ENCODE peak calls at places on chromosomes 5 and 9, in seven cellular contexts. E, O, T, A, H, C and S are unnamed samples.

GRCh38 chr5:72347801-72348305 is 27.7 kb downstream of the PTCD2 start:
- DNase-seq in E (peak; percentile 48), O (no peak), T (peak; percentile 83), A (no peak), H (no peak), C (no peak), S (no peak)

GRCh38 chr9:126813072-126813471 is 8.2 kb downstream of the ZBTB43 start:
- DNase-seq in E (no peak), O (no peak), T (no peak), A (no peak), H (no peak), C (no peak), S (no peak)

GRCh38 chr9:121735065-121735791 is 83.8 kb downstream of the DAB2IP start:
- DNase-seq in E (no peak), O (no peak), T (peak; percentile 77), A (peak; percentile 71), H (no peak), C (no peak), S (no peak)

GRCh38 chr5:79255786-79256557 is 20.0 kb downstream of the JMY start:
- DNase-seq in E (peak; percentile 31), O (no peak), T (peak; percentile 52), A (peak; percentile 63), H (peak; percentile 48), C (no peak), S (no peak)

GRCh38 chr5:76714771-76715483 is 999 bp upstream of the F2R start:
- DNase-seq in E (no peak), O (no peak), T (peak; percentile 30), A (no peak), H (no peak), C (peak; percentile 46), S (no peak)

GRCh38 chr5:1173485-1174070 is 27.8 kb upstream of the SLC6A19 start:
- DNase-seq in E (no peak), O (no peak), T (no peak), A (no peak), H (no peak), C (no peak), S (no peak)

GRCh38 chr5:139492700-139493192 is 10.2 kb upstream of the STING1 start:
- DNase-seq in E (no peak), O (no peak), T (no peak), A (no peak), H (no peak), C (no peak), S (peak; percentile 35)

GRCh38 chr5:173454381-173454763 is 126.2 kb upstream of the STC2 start:
- DNase-seq in E (no peak), O (no peak), T (peak; percentile 22), A (no peak), H (no peak), C (no peak), S (no peak)

GRCh38 chr9:138006576-138007233 is 129.1 kb downstream of the CACNA1B start:
- DNase-seq in E (no peak), O (no peak), T (no peak), A (no peak), H (no peak), C (no peak), S (no peak)

GRCh38 chr9:21801683-21802417 is 586 bp upstream of the MTAP start:
- DNase-seq in E (peak; percentile 82), O (peak; percentile 21), T (peak; percentile 54), A (no peak), H (peak; percentile 73), C (peak; percentile 73), S (peak; percentile 67)

GRCh38 chr5:96566775-96567174 is 95.4 kb upstream of the CAST start:
- DNase-seq in E (no peak), O (no peak), T (no peak), A (no peak), H (no peak), C (no peak), S (no peak)

GRCh38 chr9:38417003-38417965 is 7.0 kb downstream of the IGFBPL1 start:
- DNase-seq in E (peak; percentile 35), O (no peak), T (peak; percentile 38), A (no peak), H (no peak), C (no peak), S (peak; percentile 72)

GRCh38 chr9:109707355-109707754 is 72.6 kb upstream of the PALM2AKAP2 start:
- DNase-seq in E (no peak), O (no peak), T (no peak), A (no peak), H (no peak), C (peak; percentile 36), S (no peak)

GRCh38 chr5:162558120-162558519 is 490.5 kb downstream of the GABRG2 start:
- DNase-seq in E (no peak), O (no peak), T (no peak), A (no peak), H (no peak), C (no peak), S (no peak)

GRCh38 chr5:169648725-169649124 is 11.7 kb downstream of the DOCK2 start:
- DNase-seq in E (no peak), O (no peak), T (no peak), A (no peak), H (no peak), C (no peak), S (no peak)

GRCh38 chr9:96015876-96016686 is 140.6 kb downstream of the ERCC6L2 start:
- DNase-seq in E (no peak), O (no peak), T (no peak), A (no peak), H (no peak), C (no peak), S (no peak)

GRCh38 chr9:77092536-77092935 is 73.1 kb downstream of the FOXB2 start:
- DNase-seq in E (no peak), O (no peak), T (no peak), A (no peak), H (no peak), C (no peak), S (no peak)

GRCh38 chr9:135021393-135021789 is 66.1 kb upstream of the OLFM1 start:
- DNase-seq in E (no peak), O (no peak), T (no peak), A (no peak), H (no peak), C (no peak), S (no peak)

GRCh38 chr9:131446276-131446675 is 52.4 kb downstream of the PRRC2B start:
- DNase-seq in E (no peak), O (no peak), T (no peak), A (no peak), H (no peak), C (no peak), S (no peak)

GRCh38 chr5:418681-419121 is 24.3 kb upstream of the EXOC3 start:
- DNase-seq in E (no peak), O (no peak), T (no peak), A (no peak), H (no peak), C (no peak), S (no peak)

GRCh38 chr9:137459601-137460362 is 648 bp upstream of the NSMF start:
- DNase-seq in E (no peak), O (no peak), T (no peak), A (no peak), H (peak; percentile 40), C (no peak), S (peak; percentile 22)

DNA sequence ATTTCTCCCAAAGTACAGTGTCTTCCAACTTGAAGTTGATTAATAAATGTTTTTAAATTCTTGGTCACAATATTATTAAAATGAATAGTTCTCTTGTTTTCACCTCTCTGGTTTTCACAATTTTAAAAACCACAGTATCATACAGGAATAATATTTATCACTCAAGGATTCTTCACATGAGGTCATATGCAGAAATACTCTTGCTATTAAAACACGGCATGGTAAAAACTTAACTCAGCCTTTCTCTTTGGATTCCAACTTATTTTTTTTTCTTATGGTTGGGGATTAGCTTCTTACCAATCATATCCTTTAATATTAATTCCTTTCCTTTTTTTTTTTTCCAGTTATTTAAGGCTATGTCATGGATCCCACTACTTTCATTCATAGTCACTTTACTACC is 289.4 kb downstream of the ADAMTS6 start:
- DNase-seq in E (no peak), O (no peak), T (no peak), A (no peak), H (no peak), C (no peak), S (no peak)
- H3K27ac ChIP-seq in E (no peak overlapping the region), O (no peak overlapping the region), T (no peak overlapping the region), A (no peak overlapping the region), H (no peak overlapping the region), C (no peak overlapping the region), S (no peak overlapping the region)

GRCh38 chr5:102865171-102865509 is 110.0 kb downstream of the PAM start:
- DNase-seq in E (peak; percentile 49), O (no peak), T (no peak), A (no peak), H (no peak), C (no peak), S (no peak)

GRCh38 chr5:102863764-102864560 is 108.9 kb downstream of the PAM start:
- DNase-seq in E (peak; percentile 36), O (no peak), T (no peak), A (no peak), H (no peak), C (no peak), S (no peak)

GRCh38 chr5:102866315-102866693 is 111.2 kb downstream of the PAM start:
- DNase-seq in E (no peak), O (no peak), T (no peak), A (no peak), H (no peak), C (no peak), S (no peak)

GRCh38 chr5:102867999-102868662 is 113.0 kb downstream of the PAM start:
- DNase-seq in E (no peak), O (no peak), T (no peak), A (no peak), H (no peak), C (no peak), S (no peak)

DNA sequence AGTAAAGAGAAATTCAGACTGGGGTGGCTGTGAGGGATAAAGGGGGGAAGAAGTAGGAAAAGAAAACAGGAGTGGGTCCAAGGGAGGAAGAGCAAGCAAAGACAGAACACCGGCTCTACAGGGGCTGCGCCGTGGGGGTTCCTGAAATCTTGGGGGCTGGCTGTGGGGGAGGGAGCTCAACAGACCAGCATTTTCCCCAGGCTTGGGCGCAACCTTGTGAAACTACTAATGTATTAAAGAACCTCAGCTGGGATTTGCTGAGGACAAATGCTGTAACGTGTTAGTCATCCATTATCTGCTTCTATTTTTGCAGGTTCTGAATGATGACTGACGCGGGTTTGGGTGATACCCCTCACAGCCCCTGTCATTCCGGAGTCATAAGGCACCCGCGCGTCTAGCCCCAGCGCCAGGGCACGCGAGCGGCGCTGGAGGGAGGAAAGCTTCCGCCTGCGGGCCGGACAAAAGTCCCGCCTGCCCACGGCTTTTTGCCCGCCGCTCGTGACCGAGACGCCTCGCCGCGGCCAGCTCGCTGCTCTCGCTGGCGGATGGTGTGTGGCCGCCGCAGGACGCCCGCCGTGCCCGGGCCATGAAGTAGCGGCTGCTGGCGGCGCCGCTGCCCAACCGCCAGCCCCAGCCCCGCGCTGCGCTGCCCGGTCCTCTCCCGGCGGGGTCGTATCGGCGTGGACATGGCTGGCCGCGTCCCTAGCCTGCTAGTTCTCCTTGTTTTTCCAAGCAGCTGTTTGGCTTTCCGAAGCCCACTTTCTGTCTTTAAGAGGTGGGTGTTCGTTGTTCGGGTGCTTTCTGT is 110.6 kb downstream of the PAM start:
- DNase-seq in E (peak; percentile 86), O (no peak), T (peak; percentile 17), A (peak; percentile 46), H (peak; percentile 59), C (peak; percentile 83), S (peak; percentile 83)
- TF ChIP-seq POLR2A in E (peak; percentile 54), O (no peak), T (no peak), A (no peak), H (peak; percentile 55), C (no peak), S (peak; percentile 89)

GRCh38 chr5:112025729-112026128 is 268.7 kb upstream of the NREP start:
- DNase-seq in E (no peak), O (no peak), T (no peak), A (no peak), H (no peak), C (no peak), S (no peak)
- H3K4me1 ChIP-seq in E (no peaks in the 10 kb centered on the region), O (no peaks in the 10 kb centered on the region), T (no peaks in the 10 kb centered on the region), A (no peaks in the 10 kb centered on the region), H (no peaks in the 10 kb centered on the region), C (no peaks in the 10 kb centered on the region), S (no peaks in the 10 kb centered on the region)

GRCh38 chr9:117160254-117160653 is 254.6 kb downstream of the ASTN2 start:
- DNase-seq in E (no peak), O (no peak), T (no peak), A (no peak), H (no peak), C (no peak), S (no peak)
- H3K27ac ChIP-seq in E (no peak overlapping the region), O (no peak overlapping the region), T (no peak overlapping the region), A (no peak overlapping the region), H (no peak overlapping the region), C (no peak overlapping the region), S (no peak overlapping the region)